ENCODE peak calls at places on chromosomes 11 and 22, in ten cellular contexts. Z, E, K, O, B, H, A, C, F and I are unnamed samples.

GRCh38 chr22:49765951-49766350 is 61.7 kb downstream of the BRD1 start:
- DNase-seq in Z (no peak), E (no peak), K (peak), O (no peak), B (no peak), H (no peak), A (no peak), C (no peak), F (no peak), I (no peak)

GRCh38 chr11:113397212-113397611 is 9.6 kb downstream of the ANKK1 start:
- DNase-seq in Z (no peak), E (no peak), K (no peak), O (no peak), B (no peak), H (no peak), A (no peak), C (no peak), F (no peak), I (no peak)

GRCh38 chr22:42682113-42682851 is 33.1 kb upstream of the CYB5R3 start:
- DNase-seq in Z (no peak), E (no peak), K (no peak), O (no peak), B (no peak), H (no peak), A (no peak), C (no peak), F (no peak), I (no peak)

GRCh38 chr11:46743693-46744339 is 24.8 kb downstream of the F2 start:
- DNase-seq in Z (no peak), E (no peak), K (no peak), O (no peak), B (no peak), H (no peak), A (no peak), C (no peak), F (no peak), I (no peak)

GRCh38 chr11:130094614-130095013 is 24.9 kb downstream of the APLP2 start:
- DNase-seq in Z (no peak), E (no peak), K (no peak), O (no peak), B (no peak), H (no peak), A (no peak), C (no peak), F (no peak), I (no peak)

GRCh38 chr11:19039409-19039808 is 21.1 kb downstream of the MRGPRX2 start:
- DNase-seq in Z (no peak), E (no peak), K (no peak), O (no peak), B (no peak), H (no peak), A (no peak), C (no peak), F (no peak), I (no peak)

GRCh38 chr11:106061249-106061794 is 15.8 kb downstream of the KBTBD3 start:
- DNase-seq in Z (no peak), E (no peak), K (no peak), O (no peak), B (no peak), H (no peak), A (no peak), C (no peak), F (no peak), I (no peak)

GRCh38 chr22:49571326-49571725 is 256.3 kb downstream of the BRD1 start:
- DNase-seq in Z (no peak), E (no peak), K (no peak), O (no peak), B (no peak), H (no peak), A (no peak), C (no peak), F (no peak), I (no peak)

GRCh38 chr11:122209619-122210377 is 93.8 kb upstream of the BLID start:
- DNase-seq in Z (no peak), E (peak), K (no peak), O (no peak), B (peak), H (no peak), A (no peak), C (peak), F (no peak), I (no peak)

GRCh38 chr22:27170491-27170890 is 513.1 kb downstream of the MIAT start:
- DNase-seq in Z (no peak), E (peak), K (no peak), O (no peak), B (peak), H (no peak), A (no peak), C (peak), F (no peak), I (no peak)

GRCh38 chr11:697811-698311 is 2.2 kb downstream of the TMEM80 start:
- DNase-seq in Z (no peak), E (no peak), K (no peak), O (no peak), B (peak), H (no peak), A (no peak), C (no peak), F (no peak), I (no peak)

GRCh38 chr11:15519911-15520310 is 405.2 kb downstream of the INSC start:
- DNase-seq in Z (no peak), E (no peak), K (no peak), O (no peak), B (no peak), H (no peak), A (no peak), C (no peak), F (no peak), I (no peak)

GRCh38 chr11:48007677-48008076 is 27.3 kb downstream of the PTPRJ start:
- DNase-seq in Z (no peak), E (no peak), K (no peak), O (no peak), B (no peak), H (no peak), A (no peak), C (no peak), F (no peak), I (no peak)